ENCODE peak calls at places on chromosomes 13 and 19, in four cellular contexts. One of them, this sample, is unnamed. For H3K4me1, the result is how much of the 10 kb centered on the place peaks cover.

GRCh38 chr13:40984670-40985366 is 34.3 kb downstream of the ELF1 start:
- DNase-seq in H1: no peak
- DNase-seq in HepG2: no peak
- DNase-seq in GM12878: peak
- DNase-seq in this sample: no peak

GRCh38 chr13:43472980-43473379 is 313.8 kb downstream of the ENOX1 start:
- DNase-seq in GM12878: no peak
- DNase-seq in HepG2: no peak
- DNase-seq in H1: no peak
- DNase-seq in this sample: no peak

GRCh38 chr19:13286195-13286985 is 136.2 kb downstream of the IER2 start:
- DNase-seq in HepG2: no peak
- DNase-seq in GM12878: no peak
- DNase-seq in H1: no peak
- DNase-seq in this sample: no peak

GRCh38 chr13:73765651-73766384 is 368.4 kb downstream of the KLF12 start:
- DNase-seq in HepG2: peak
- DNase-seq in H1: no peak
- DNase-seq in GM12878: no peak
- DNase-seq in this sample: peak

GRCh38 chr13:27379694-27380596 is 44.5 kb upstream of the GTF3A start:
- DNase-seq in H1: peak
- DNase-seq in GM12878: no peak
- DNase-seq in HepG2: peak
- DNase-seq in this sample: peak

GRCh38 chr13:97223711-97224461 is 1.8 kb downstream of the MBNL2 start:
- DNase-seq in GM12878: no peak
- DNase-seq in HepG2: peak
- DNase-seq in H1: no peak
- DNase-seq in this sample: no peak

GRCh38 chr13:40910324-40911050 is 108.6 kb downstream of the ELF1 start:
- DNase-seq in HepG2: peak
- DNase-seq in H1: no peak
- DNase-seq in GM12878: peak
- DNase-seq in this sample: no peak

GRCh38 chr19:35260694-35261304 is 8.0 kb upstream of the USF2 start:
- DNase-seq in H1: no peak
- DNase-seq in GM12878: no peak
- DNase-seq in HepG2: no peak
- DNase-seq in this sample: no peak

GRCh38 chr13:106052200-106052767 is 483.2 kb downstream of the EFNB2 start:
- DNase-seq in GM12878: no peak
- DNase-seq in H1: no peak
- DNase-seq in HepG2: no peak
- DNase-seq in this sample: peak

GRCh38 chr13:21738636-21739035 is 67.8 kb downstream of the FGF9 start:
- DNase-seq in GM12878: no peak
- DNase-seq in H1: no peak
- DNase-seq in HepG2: no peak
- DNase-seq in this sample: no peak

GRCh38 chr13:37701972-37702371 is 103.4 kb upstream of the POSTN start:
- DNase-seq in GM12878: no peak
- DNase-seq in H1: no peak
- DNase-seq in HepG2: no peak
- DNase-seq in this sample: no peak

GRCh38 chr19:41362143-41362847 is 1.7 kb downstream of the B9D2 start:
- DNase-seq in H1: no peak
- DNase-seq in GM12878: no peak
- DNase-seq in HepG2: no peak
- DNase-seq in this sample: peak

GRCh38 chr19:35177377-35178274 is 23.1 kb downstream of the FXYD5 start:
- DNase-seq in H1: no peak
- DNase-seq in GM12878: no peak
- DNase-seq in HepG2: no peak
- DNase-seq in this sample: no peak

GRCh38 chr19:15331419-15332310 is 674 bp downstream of the BRD4 start:
- DNase-seq in H1: no peak
- DNase-seq in HepG2: no peak
- DNase-seq in GM12878: no peak
- DNase-seq in this sample: peak

GRCh38 chr19:1422360-1422759 is 15.0 kb downstream of the DAZAP1 start:
- DNase-seq in H1: no peak
- DNase-seq in HepG2: no peak
- DNase-seq in GM12878: no peak
- DNase-seq in this sample: no peak

GRCh38 chr19:50465986-50466771 is 10.1 kb upstream of the EMC10 start:
- DNase-seq in GM12878: no peak
- DNase-seq in HepG2: peak
- DNase-seq in H1: no peak
- DNase-seq in this sample: peak

GRCh38 chr13:29140277-29140676 is 320.1 kb downstream of the MTUS2 start:
- DNase-seq in H1: no peak
- DNase-seq in GM12878: no peak
- DNase-seq in HepG2: no peak
- DNase-seq in this sample: no peak

GRCh38 chr13:26882731-26883130 is 122.1 kb upstream of the GPR12 start:
- DNase-seq in GM12878: no peak
- DNase-seq in H1: no peak
- DNase-seq in HepG2: no peak
- DNase-seq in this sample: no peak

GRCh38 chr19:42655748-42656147 is 61.0 kb upstream of the CEACAM8 start:
- DNase-seq in GM12878: no peak
- DNase-seq in HepG2: no peak
- DNase-seq in H1: no peak
- DNase-seq in this sample: no peak

GRCh38 chr19:17957887-17958286 is 9.0 kb upstream of the KCNN1 start:
- DNase-seq in GM12878: no peak
- DNase-seq in H1: no peak
- DNase-seq in HepG2: no peak
- DNase-seq in this sample: no peak
- H3K4me1 ChIP-seq in GM12878: under half
- H3K4me1 ChIP-seq in H1: under half
- H3K4me1 ChIP-seq in HepG2: under half
- H3K4me1 ChIP-seq in this sample: under half

GRCh38 chr19:18099623-18099995 is 2.0 kb downstream of the MAST3 start:
- DNase-seq in HepG2: no peak
- DNase-seq in H1: no peak
- DNase-seq in GM12878: no peak
- DNase-seq in this sample: no peak

GRCh38 chr19:18102916-18103542 is 5.5 kb downstream of the MAST3 start:
- DNase-seq in H1: no peak
- DNase-seq in HepG2: no peak
- DNase-seq in GM12878: no peak
- DNase-seq in this sample: no peak

GRCh38 chr19:18098891-18099622 is 1.5 kb downstream of the MAST3 start:
- DNase-seq in H1: no peak
- DNase-seq in GM12878: peak
- DNase-seq in HepG2: no peak
- DNase-seq in this sample: no peak

GRCh38 chr19:18101268-18101667 is 3.7 kb downstream of the MAST3 start:
- DNase-seq in H1: no peak
- DNase-seq in HepG2: no peak
- DNase-seq in GM12878: no peak
- DNase-seq in this sample: no peak

DNA sequence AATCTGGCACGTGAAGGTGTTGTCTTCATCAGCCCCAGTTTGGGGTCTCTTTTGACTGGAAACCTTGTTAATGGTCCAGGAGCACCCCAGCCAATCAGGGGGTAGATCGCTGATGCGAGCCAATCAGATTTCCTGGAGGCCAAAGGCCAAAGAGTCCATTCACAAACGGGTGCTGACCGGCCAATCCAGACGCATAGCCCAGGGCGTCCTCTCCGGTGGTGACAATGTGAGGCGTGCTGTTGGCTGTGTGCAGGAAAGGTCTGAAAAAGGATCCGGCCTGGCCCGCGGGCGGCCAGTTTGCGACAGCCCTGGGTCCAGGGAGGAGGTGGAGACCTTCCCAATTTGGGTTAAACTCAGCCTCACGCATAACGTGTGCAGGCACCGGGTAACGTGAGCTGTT is 3.1 kb downstream of the MAST3 start:
- DNase-seq in HepG2: peak
- DNase-seq in H1: no peak
- DNase-seq in GM12878: no peak
- DNase-seq in this sample: no peak
- TF ChIP-seq TCF12 in HepG2: no peak
- TF ChIP-seq TCF12 in H1: no peak
- TF ChIP-seq TCF12 in GM12878: no peak
- TF ChIP-seq TCF12 in this sample: no peak

DNA sequence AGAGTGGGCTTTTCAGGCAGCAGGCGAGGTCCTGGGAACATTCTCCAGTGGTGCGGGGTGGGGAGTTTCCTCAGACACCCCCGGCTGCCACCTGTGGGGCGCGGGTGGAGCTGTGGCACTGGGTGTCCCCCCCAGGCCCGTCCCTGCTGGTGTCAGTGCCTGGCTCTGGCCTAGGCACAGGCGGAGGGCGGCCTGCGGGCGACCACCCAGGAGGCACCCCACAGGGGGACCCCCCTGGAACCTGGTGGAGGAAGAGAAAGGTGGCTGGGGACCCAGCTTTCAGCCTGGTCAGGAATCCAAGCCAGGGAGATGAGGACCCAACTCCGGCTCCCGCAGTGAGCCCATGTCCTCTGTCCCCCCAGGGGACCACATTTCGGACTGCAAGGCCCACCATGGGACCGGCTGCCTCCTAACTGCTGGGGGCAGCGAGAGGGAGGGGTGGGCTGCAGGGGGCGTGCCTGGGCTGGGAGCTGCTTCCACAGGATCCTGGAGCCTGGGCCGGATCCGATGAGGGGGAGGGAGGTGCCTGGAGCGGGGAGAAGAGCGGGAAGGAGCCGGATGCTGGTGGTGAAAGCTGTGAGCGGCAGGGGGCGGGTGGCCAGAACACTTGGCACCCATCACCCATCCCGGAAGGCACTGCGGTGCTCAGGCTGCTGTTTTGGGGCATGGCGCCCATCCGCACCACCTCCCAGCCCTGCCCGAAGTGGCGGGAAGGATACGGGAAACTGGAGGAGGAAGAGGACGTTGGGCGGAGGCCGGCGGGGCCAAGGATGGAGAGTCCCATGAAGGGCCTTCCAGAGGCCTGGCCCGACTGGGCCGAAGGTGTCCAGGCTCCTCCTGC is 5.5 kb upstream of the CTXN1 start:
- DNase-seq in H1: no peak
- DNase-seq in HepG2: no peak
- DNase-seq in GM12878: no peak
- DNase-seq in this sample: no peak
- H3K4me1 ChIP-seq in H1: under half
- H3K4me1 ChIP-seq in HepG2: under half
- H3K4me1 ChIP-seq in GM12878: under half
- H3K4me1 ChIP-seq in this sample: under half

GRCh38 chr19:46069841-46070341 is 29.1 kb upstream of the IGFL4 start:
- DNase-seq in H1: no peak
- DNase-seq in GM12878: no peak
- DNase-seq in HepG2: peak
- DNase-seq in this sample: no peak
- TF ChIP-seq TCF12 in H1: no peak
- TF ChIP-seq TCF12 in GM12878: no peak
- TF ChIP-seq TCF12 in HepG2: no peak
- TF ChIP-seq TCF12 in this sample: peak

This sample was measured in SK-N-SH.